ENCODE peak calls at places on chromosomes 6 and 20, in eight cellular contexts. C, K, S, E, X, R, G and Q are unnamed samples.

GRCh38 chr6:80472276-80472675 is 365.8 kb downstream of the BCKDHB start:
- DNase-seq in C (no peak), K (no peak), S (no peak), G (peak), X (no peak), R (no peak), E (no peak), Q (no peak)

GRCh38 chr6:112286010-112286409 is 31.6 kb upstream of the LAMA4 start:
- DNase-seq in E (no peak), X (no peak), S (no peak), R (peak), G (no peak), C (no peak), K (no peak), Q (no peak)

GRCh38 chr6:36545767-36546663 is 1.3 kb downstream of the STK38 start:
- DNase-seq in X (peak), E (no peak), K (no peak), R (no peak), C (no peak), S (no peak), G (peak), Q (no peak)

GRCh38 chr6:159594106-159594749 is 98.8 kb downstream of the SOD2 start:
- DNase-seq in E (no peak), K (no peak), S (no peak), C (peak), R (no peak), G (peak), X (no peak), Q (no peak)

GRCh38 chr6:80508885-80509630 is 402.6 kb downstream of the BCKDHB start:
- DNase-seq in K (no peak), E (no peak), S (no peak), X (no peak), G (peak), C (no peak), R (no peak), Q (no peak)

GRCh38 chr6:117817499-117817898 is 89.6 kb upstream of the SLC35F1 start:
- DNase-seq in X (no peak), S (no peak), R (no peak), K (no peak), G (no peak), C (no peak), E (no peak), Q (no peak)

GRCh38 chr6:143823463-143824006 is 19.6 kb upstream of the LTV1 start:
- DNase-seq in S (no peak), G (peak), X (no peak), K (no peak), R (no peak), E (no peak), C (no peak), Q (no peak)

GRCh38 chr20:35917077-35917476 is 37.2 kb downstream of the SCAND1 start:
- DNase-seq in S (no peak), E (no peak), K (no peak), R (no peak), C (no peak), G (no peak), X (no peak), Q (no peak)

GRCh38 chr6:116405147-116405546 is 34.4 kb downstream of the DSE start:
- DNase-seq in G (peak), X (peak), S (no peak), R (no peak), E (no peak), K (no peak), C (no peak), Q (no peak)

GRCh38 chr6:54595844-54596243 is 250.7 kb upstream of the FAM83B start:
- DNase-seq in G (peak), S (no peak), K (no peak), E (no peak), X (no peak), C (no peak), R (no peak), Q (no peak)

GRCh38 chr6:107075951-107076381 is 39.3 kb downstream of the BEND3 start:
- DNase-seq in K (no peak), G (peak), X (peak), R (no peak), S (peak), E (no peak), C (no peak), Q (peak)

GRCh38 chr6:133609404-133610270 is 279.3 kb upstream of the TCF21 start:
- DNase-seq in S (no peak), G (peak), R (no peak), C (peak), K (no peak), X (no peak), E (no peak), Q (no peak)

GRCh38 chr6:33080127-33081089 is 4.6 kb downstream of the HLA-DPB1 start:
- DNase-seq in G (peak), K (no peak), R (no peak), E (no peak), C (no peak), X (peak), S (no peak), Q (peak)

GRCh38 chr6:132818404-132819359 is 4.3 kb downstream of the RPS12 start:
- DNase-seq in G (peak), X (no peak), S (no peak), K (no peak), C (no peak), R (no peak), E (no peak), Q (no peak)

GRCh38 chr6:38681850-38682249 is 21.1 kb downstream of the GLO1 start:
- DNase-seq in X (no peak), C (no peak), K (no peak), G (no peak), S (no peak), R (no peak), E (no peak), Q (no peak)

GRCh38 chr6:99885051-99885450 is 109.0 kb downstream of the MCHR2 start:
- DNase-seq in X (no peak), E (no peak), S (no peak), K (no peak), G (no peak), C (no peak), R (no peak), Q (no peak)

GRCh38 chr20:6783752-6784725 is 16.6 kb downstream of the BMP2 start:
- DNase-seq in E (no peak), X (no peak), C (no peak), R (no peak), G (no peak), K (no peak), S (no peak), Q (no peak)

GRCh38 chr6:151349651-151350270 is 41.6 kb downstream of the ZBTB2 start:
- DNase-seq in S (no peak), K (no peak), R (no peak), X (no peak), E (no peak), G (no peak), C (no peak), Q (no peak)

GRCh38 chr6:39048481-39049399 is at the start of gene GLP1R:
- DNase-seq in G (no peak), E (no peak), X (no peak), R (no peak), C (no peak), S (no peak), K (peak), Q (peak)

GRCh38 chr6:153125032-153125431 is 6.0 kb downstream of the RGS17 start:
- DNase-seq in S (no peak), C (no peak), G (no peak), R (no peak), K (no peak), X (no peak), E (no peak), Q (no peak)

GRCh38 chr6:107079429-107079828 is 35.9 kb downstream of the BEND3 start:
- DNase-seq in E (no peak), K (no peak), X (no peak), G (no peak), R (no peak), S (no peak), C (no peak), Q (no peak)

GRCh38 chr6:168206681-168207274 is 112.8 kb downstream of the DACT2 start:
- DNase-seq in R (no peak), S (no peak), G (no peak), K (no peak), C (no peak), E (no peak), X (peak), Q (no peak)

GRCh38 chr20:63230800-63231268 is 4.9 kb upstream of the BIRC7 start:
- DNase-seq in G (peak), K (no peak), X (peak), C (no peak), R (no peak), E (no peak), S (no peak), Q (peak)

GRCh38 chr6:160532315-160532714 is 131.8 kb downstream of the LPA start:
- DNase-seq in C (no peak), K (no peak), E (no peak), S (no peak), R (no peak), G (no peak), X (no peak), Q (no peak)

GRCh38 chr20:18740726-18741125 is 72.9 kb upstream of the SCP2D1 start:
- DNase-seq in K (no peak), X (no peak), C (no peak), S (no peak), G (no peak), E (no peak), R (no peak), Q (no peak)

GRCh38 chr6:149246691-149247384 is 70.7 kb upstream of the TAB2 start:
- DNase-seq in C (no peak), S (no peak), X (peak), E (no peak), K (no peak), R (no peak), G (no peak), Q (no peak)